ENCODE peak calls at places on chromosomes 13 and 19, in ten cellular contexts. One of them, this sample, is unnamed.

GRCh38 chr19:55305491-55305890 is 19.6 kb downstream of the TMEM150B start:
- DNase-seq in Calu3: peak; percentile 56
- DNase-seq in CD4-positive, alpha-beta T cell: peak; percentile 57
- DNase-seq in psoas muscle: peak; percentile 70
- DNase-seq in WTC11: peak; percentile 75
- DNase-seq in cardiac muscle cell: peak; percentile 34
- DNase-seq in nephron progenitor cell: peak; percentile 68
- DNase-seq in AG04450: no peak
- DNase-seq in transverse colon: no peak
- DNase-seq in uterus: peak; percentile 46
- DNase-seq in this sample: peak; percentile 48

GRCh38 chr13:111845621-111846351 is 221.2 kb upstream of the SOX1 start:
- DNase-seq in Calu3: no peak
- DNase-seq in CD4-positive, alpha-beta T cell: no peak
- DNase-seq in psoas muscle: no peak
- DNase-seq in WTC11: peak; percentile 57
- DNase-seq in cardiac muscle cell: no peak
- DNase-seq in nephron progenitor cell: no peak
- DNase-seq in AG04450: no peak
- DNase-seq in transverse colon: no peak
- DNase-seq in uterus: no peak
- DNase-seq in this sample: no peak

GRCh38 chr13:110301606-110302131 is 5.3 kb downstream of the COL4A1 start:
- DNase-seq in Calu3: no peak
- DNase-seq in CD4-positive, alpha-beta T cell: no peak
- DNase-seq in psoas muscle: no peak
- DNase-seq in WTC11: no peak
- DNase-seq in cardiac muscle cell: peak; percentile 84
- DNase-seq in nephron progenitor cell: no peak
- DNase-seq in AG04450: peak; percentile 72
- DNase-seq in transverse colon: no peak
- DNase-seq in uterus: peak; percentile 39
- DNase-seq in this sample: no peak

GRCh38 chr19:39103151-39103550 is 19.0 kb downstream of the ACP7 start:
- DNase-seq in Calu3: no peak
- DNase-seq in CD4-positive, alpha-beta T cell: no peak
- DNase-seq in psoas muscle: no peak
- DNase-seq in WTC11: no peak
- DNase-seq in cardiac muscle cell: no peak
- DNase-seq in nephron progenitor cell: no peak
- DNase-seq in AG04450: no peak
- DNase-seq in transverse colon: no peak
- DNase-seq in uterus: no peak
- DNase-seq in this sample: no peak

GRCh38 chr13:82356667-82357066 is 1525.6 kb downstream of the SLITRK1 start:
- DNase-seq in Calu3: no peak
- DNase-seq in CD4-positive, alpha-beta T cell: no peak
- DNase-seq in psoas muscle: no peak
- DNase-seq in WTC11: no peak
- DNase-seq in cardiac muscle cell: peak; percentile 12
- DNase-seq in nephron progenitor cell: no peak
- DNase-seq in AG04450: no peak
- DNase-seq in transverse colon: no peak
- DNase-seq in uterus: no peak
- DNase-seq in this sample: no peak

GRCh38 chr13:111914241-111915103 is 152.5 kb upstream of the SOX1 start:
- DNase-seq in Calu3: no peak
- DNase-seq in CD4-positive, alpha-beta T cell: no peak
- DNase-seq in psoas muscle: no peak
- DNase-seq in WTC11: peak; percentile 5
- DNase-seq in cardiac muscle cell: no peak
- DNase-seq in nephron progenitor cell: no peak
- DNase-seq in AG04450: no peak
- DNase-seq in transverse colon: no peak
- DNase-seq in uterus: no peak
- DNase-seq in this sample: peak; percentile 17

GRCh38 chr13:99871249-99871898 is 100.2 kb downstream of the ZIC5 start:
- DNase-seq in Calu3: no peak
- DNase-seq in CD4-positive, alpha-beta T cell: no peak
- DNase-seq in psoas muscle: no peak
- DNase-seq in WTC11: no peak
- DNase-seq in cardiac muscle cell: no peak
- DNase-seq in nephron progenitor cell: no peak
- DNase-seq in AG04450: no peak
- DNase-seq in transverse colon: no peak
- DNase-seq in uterus: no peak
- DNase-seq in this sample: no peak

GRCh38 chr13:114131581-114132418 is 623 bp downstream of the RASA3 start:
- DNase-seq in Calu3: no peak
- DNase-seq in CD4-positive, alpha-beta T cell: peak; percentile 55
- DNase-seq in psoas muscle: peak; percentile 70
- DNase-seq in WTC11: no peak
- DNase-seq in cardiac muscle cell: peak; percentile 58
- DNase-seq in nephron progenitor cell: no peak
- DNase-seq in AG04450: no peak
- DNase-seq in transverse colon: no peak
- DNase-seq in uterus: no peak
- DNase-seq in this sample: no peak

GRCh38 chr13:20191902-20192469 is 752 bp downstream of the GJB2 start:
- DNase-seq in Calu3: peak; percentile 28
- DNase-seq in CD4-positive, alpha-beta T cell: no peak
- DNase-seq in psoas muscle: no peak
- DNase-seq in WTC11: peak; percentile 53
- DNase-seq in cardiac muscle cell: peak; percentile 30
- DNase-seq in nephron progenitor cell: peak; percentile 23
- DNase-seq in AG04450: no peak
- DNase-seq in transverse colon: peak; percentile 66
- DNase-seq in uterus: no peak
- DNase-seq in this sample: no peak

GRCh38 chr13:101594936-101595335 is 142.5 kb downstream of the ITGBL1 start:
- DNase-seq in Calu3: no peak
- DNase-seq in CD4-positive, alpha-beta T cell: no peak
- DNase-seq in psoas muscle: no peak
- DNase-seq in WTC11: no peak
- DNase-seq in cardiac muscle cell: no peak
- DNase-seq in nephron progenitor cell: no peak
- DNase-seq in AG04450: no peak
- DNase-seq in transverse colon: no peak
- DNase-seq in uterus: no peak
- DNase-seq in this sample: no peak

GRCh38 chr19:53883231-53883661 is 1.2 kb downstream of the PRKCG start:
- DNase-seq in Calu3: no peak
- DNase-seq in CD4-positive, alpha-beta T cell: peak; percentile 36
- DNase-seq in psoas muscle: peak; percentile 50
- DNase-seq in WTC11: peak; percentile 53
- DNase-seq in cardiac muscle cell: no peak
- DNase-seq in nephron progenitor cell: peak; percentile 40
- DNase-seq in AG04450: no peak
- DNase-seq in transverse colon: no peak
- DNase-seq in uterus: no peak
- DNase-seq in this sample: no peak

GRCh38 chr13:84524586-84524985 is 642.3 kb upstream of the SLITRK1 start:
- DNase-seq in Calu3: no peak
- DNase-seq in CD4-positive, alpha-beta T cell: no peak
- DNase-seq in psoas muscle: no peak
- DNase-seq in WTC11: no peak
- DNase-seq in cardiac muscle cell: no peak
- DNase-seq in nephron progenitor cell: no peak
- DNase-seq in AG04450: no peak
- DNase-seq in transverse colon: no peak
- DNase-seq in uterus: no peak
- DNase-seq in this sample: no peak

GRCh38 chr19:4722671-4723464 is 774 bp downstream of the DPP9 start:
- DNase-seq in Calu3: no peak
- DNase-seq in CD4-positive, alpha-beta T cell: peak; percentile 33
- DNase-seq in psoas muscle: peak; percentile 78
- DNase-seq in WTC11: no peak
- DNase-seq in cardiac muscle cell: peak; percentile 89
- DNase-seq in nephron progenitor cell: peak; percentile 35
- DNase-seq in AG04450: no peak
- DNase-seq in transverse colon: no peak
- DNase-seq in uterus: peak; percentile 51
- DNase-seq in this sample: no peak

DNA sequence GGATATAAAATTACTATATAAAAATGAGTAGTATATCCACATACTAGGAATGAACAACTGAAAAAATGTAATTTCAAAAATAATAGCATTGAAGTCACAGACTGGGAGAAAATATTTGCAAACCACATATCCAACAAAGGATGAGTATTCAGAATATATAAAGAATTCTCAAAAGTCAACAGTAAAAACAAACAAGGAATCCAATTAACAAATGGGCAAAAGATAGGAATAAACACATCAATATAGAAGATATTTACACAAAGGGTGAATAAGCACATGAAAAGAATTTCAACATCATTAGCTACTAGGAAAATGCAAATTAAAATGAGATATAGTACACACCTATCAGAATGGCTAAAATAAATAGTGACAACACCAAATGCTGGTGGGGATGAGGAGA is 37.0 kb downstream of the MYCBP2 start:
- DNase-seq in Calu3: no peak
- DNase-seq in CD4-positive, alpha-beta T cell: no peak
- DNase-seq in psoas muscle: no peak
- DNase-seq in WTC11: no peak
- DNase-seq in cardiac muscle cell: no peak
- DNase-seq in nephron progenitor cell: no peak
- DNase-seq in AG04450: no peak
- DNase-seq in transverse colon: no peak
- DNase-seq in uterus: no peak
- DNase-seq in this sample: no peak
- TF ChIP-seq CTCF in Calu3: no peak
- TF ChIP-seq CTCF in CD4-positive, alpha-beta T cell: no peak
- TF ChIP-seq CTCF in psoas muscle: no peak
- TF ChIP-seq CTCF in WTC11: no peak
- TF ChIP-seq CTCF in cardiac muscle cell: no peak
- TF ChIP-seq CTCF in nephron progenitor cell: no peak
- TF ChIP-seq CTCF in AG04450: no peak
- TF ChIP-seq CTCF in transverse colon: no peak
- TF ChIP-seq CTCF in uterus: no peak
- TF ChIP-seq CTCF in this sample: no peak

DNA sequence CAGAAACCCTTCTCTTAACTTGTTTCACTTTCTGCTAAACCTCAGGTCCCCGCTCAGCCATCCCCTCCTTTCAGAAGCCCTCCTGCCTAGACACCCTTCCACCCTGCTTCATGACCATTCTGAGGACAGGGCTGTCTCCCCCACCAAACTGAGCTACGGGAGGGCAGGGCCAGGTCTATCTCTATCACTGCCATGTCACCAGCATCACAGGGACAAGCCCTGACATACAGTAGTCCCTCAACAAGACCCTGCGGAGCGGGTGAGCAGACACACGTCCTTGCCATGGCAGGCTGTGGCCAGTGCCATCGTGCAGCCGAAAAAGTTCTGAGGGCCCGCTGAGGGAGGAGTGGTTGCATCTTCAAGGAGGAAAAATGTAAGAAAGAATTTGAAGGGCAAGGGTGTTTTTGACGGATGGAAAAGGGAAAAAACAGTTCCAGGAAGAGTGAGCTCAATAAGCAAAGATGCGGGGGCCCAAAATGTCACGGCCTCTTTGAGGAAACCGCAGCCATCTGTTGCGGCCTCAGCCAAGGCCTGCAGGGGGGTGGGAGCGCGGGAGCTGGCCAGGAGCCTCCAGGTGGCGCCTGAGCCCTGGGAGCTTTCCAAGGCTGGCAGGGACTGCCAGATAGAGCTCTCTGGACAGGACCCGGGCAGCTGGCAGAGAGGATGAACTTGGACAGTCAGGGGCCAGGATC is 8.1 kb downstream of the PTGIR start:
- DNase-seq in Calu3: peak; percentile 86
- DNase-seq in CD4-positive, alpha-beta T cell: no peak
- DNase-seq in psoas muscle: peak; percentile 45
- DNase-seq in WTC11: peak; percentile 82
- DNase-seq in cardiac muscle cell: peak; percentile 82
- DNase-seq in nephron progenitor cell: peak; percentile 73
- DNase-seq in AG04450: no peak
- DNase-seq in transverse colon: peak; percentile 69
- DNase-seq in uterus: no peak
- DNase-seq in this sample: no peak
- TF ChIP-seq CTCF in Calu3: peak; percentile 53
- TF ChIP-seq CTCF in CD4-positive, alpha-beta T cell: peak; percentile 6
- TF ChIP-seq CTCF in psoas muscle: peak; percentile 13
- TF ChIP-seq CTCF in WTC11: no peak
- TF ChIP-seq CTCF in cardiac muscle cell: peak; percentile 39
- TF ChIP-seq CTCF in nephron progenitor cell: peak; percentile 46
- TF ChIP-seq CTCF in AG04450: peak; percentile 50
- TF ChIP-seq CTCF in transverse colon: peak; percentile 47
- TF ChIP-seq CTCF in uterus: peak; percentile 29
- TF ChIP-seq CTCF in this sample: no peak

GRCh38 chr19:48735031-48735615 is 5.3 kb downstream of the RASIP1 start:
- DNase-seq in Calu3: peak; percentile 79
- DNase-seq in CD4-positive, alpha-beta T cell: no peak
- DNase-seq in psoas muscle: no peak
- DNase-seq in WTC11: peak; percentile 81
- DNase-seq in cardiac muscle cell: peak; percentile 61
- DNase-seq in nephron progenitor cell: peak; percentile 64
- DNase-seq in AG04450: no peak
- DNase-seq in transverse colon: peak; percentile 49
- DNase-seq in uterus: no peak
- DNase-seq in this sample: no peak
- TF ChIP-seq CTCF in Calu3: no peak
- TF ChIP-seq CTCF in CD4-positive, alpha-beta T cell: no peak
- TF ChIP-seq CTCF in psoas muscle: no peak
- TF ChIP-seq CTCF in WTC11: no peak
- TF ChIP-seq CTCF in cardiac muscle cell: peak; percentile 4
- TF ChIP-seq CTCF in nephron progenitor cell: no peak
- TF ChIP-seq CTCF in AG04450: no peak
- TF ChIP-seq CTCF in transverse colon: no peak
- TF ChIP-seq CTCF in uterus: no peak
- TF ChIP-seq CTCF in this sample: no peak

GRCh38 chr13:34941436-34941834 is 635 bp upstream of the NBEA start:
- DNase-seq in Calu3: no peak
- DNase-seq in CD4-positive, alpha-beta T cell: no peak
- DNase-seq in psoas muscle: no peak
- DNase-seq in WTC11: no peak
- DNase-seq in cardiac muscle cell: no peak
- DNase-seq in nephron progenitor cell: no peak
- DNase-seq in AG04450: no peak
- DNase-seq in transverse colon: no peak
- DNase-seq in uterus: no peak
- DNase-seq in this sample: no peak

GRCh38 chr13:34939771-34940170 is 2.3 kb upstream of the NBEA start:
- DNase-seq in Calu3: no peak
- DNase-seq in CD4-positive, alpha-beta T cell: no peak
- DNase-seq in psoas muscle: no peak
- DNase-seq in WTC11: no peak
- DNase-seq in cardiac muscle cell: no peak
- DNase-seq in nephron progenitor cell: no peak
- DNase-seq in AG04450: no peak
- DNase-seq in transverse colon: no peak
- DNase-seq in uterus: no peak
- DNase-seq in this sample: no peak

GRCh38 chr13:34942732-34943674 is 933 bp downstream of the NBEA start:
- DNase-seq in Calu3: peak; percentile 53
- DNase-seq in CD4-positive, alpha-beta T cell: no peak
- DNase-seq in psoas muscle: peak; percentile 54
- DNase-seq in WTC11: peak; percentile 61
- DNase-seq in cardiac muscle cell: peak; percentile 5
- DNase-seq in nephron progenitor cell: peak; percentile 61
- DNase-seq in AG04450: no peak
- DNase-seq in transverse colon: peak; percentile 37
- DNase-seq in uterus: peak; percentile 20
- DNase-seq in this sample: no peak

GRCh38 chr13:34943675-34944634 is 1.9 kb downstream of the NBEA start:
- DNase-seq in Calu3: no peak
- DNase-seq in CD4-positive, alpha-beta T cell: no peak
- DNase-seq in psoas muscle: no peak
- DNase-seq in WTC11: no peak
- DNase-seq in cardiac muscle cell: no peak
- DNase-seq in nephron progenitor cell: no peak
- DNase-seq in AG04450: no peak
- DNase-seq in transverse colon: no peak
- DNase-seq in uterus: no peak
- DNase-seq in this sample: no peak

GRCh38 chr13:34941835-34942731 is at the start of gene NBEA:
- DNase-seq in Calu3: peak; percentile 91
- DNase-seq in CD4-positive, alpha-beta T cell: peak; percentile 68
- DNase-seq in psoas muscle: peak; percentile 85
- DNase-seq in WTC11: peak; percentile 92
- DNase-seq in cardiac muscle cell: peak; percentile 62
- DNase-seq in nephron progenitor cell: peak; percentile 88
- DNase-seq in AG04450: no peak
- DNase-seq in transverse colon: peak; percentile 79
- DNase-seq in uterus: peak; percentile 61
- DNase-seq in this sample: peak; percentile 75
- TF ChIP-seq CTCF in Calu3: no peak
- TF ChIP-seq CTCF in CD4-positive, alpha-beta T cell: no peak
- TF ChIP-seq CTCF in psoas muscle: peak; percentile 40
- TF ChIP-seq CTCF in WTC11: peak; percentile 58
- TF ChIP-seq CTCF in cardiac muscle cell: peak; percentile 18
- TF ChIP-seq CTCF in nephron progenitor cell: no peak
- TF ChIP-seq CTCF in AG04450: no peak
- TF ChIP-seq CTCF in transverse colon: peak; percentile 31
- TF ChIP-seq CTCF in uterus: peak; percentile 47
- TF ChIP-seq CTCF in this sample: peak; percentile 38

This sample was measured in mesothelial cell of epicardium.